ENCODE peak calls at places on chromosomes 3 and 15, in six cellular contexts. One of them, this sample, is unnamed.
A peak's percentile ranks its signal among the peaks of the same experiment; 100 is the strongest.

GRCh38 chr15:100723323-100723801 is 121.0 kb downstream of the ASB7 start:
- DNase-seq in K562: no peak
- DNase-seq in GM12878: no peak
- DNase-seq in HCT116: peak; percentile 54
- DNase-seq in H1: no peak
- DNase-seq in GM23338: no peak
- DNase-seq in this sample: no peak

GRCh38 chr15:51483985-51484384 is 138.6 kb downstream of the DMXL2 start:
- DNase-seq in K562: no peak
- DNase-seq in GM12878: no peak
- DNase-seq in HCT116: no peak
- DNase-seq in H1: no peak
- DNase-seq in GM23338: no peak
- DNase-seq in this sample: no peak

GRCh38 chr3:54791552-54792156 is 136.2 kb downstream of the LRTM1 start:
- DNase-seq in K562: no peak
- DNase-seq in GM12878: no peak
- DNase-seq in HCT116: no peak
- DNase-seq in H1: no peak
- DNase-seq in GM23338: no peak
- DNase-seq in this sample: no peak

GRCh38 chr15:87846746-87847145 is 409.8 kb downstream of the NTRK3 start:
- DNase-seq in K562: no peak
- DNase-seq in GM12878: no peak
- DNase-seq in HCT116: no peak
- DNase-seq in H1: no peak
- DNase-seq in GM23338: no peak
- DNase-seq in this sample: no peak

GRCh38 chr15:55893852-55894251 is 99.6 kb downstream of the NEDD4 start:
- DNase-seq in K562: no peak
- DNase-seq in GM12878: no peak
- DNase-seq in HCT116: no peak
- DNase-seq in H1: no peak
- DNase-seq in GM23338: no peak
- DNase-seq in this sample: no peak

GRCh38 chr15:100879461-100880138 is at the start of gene ALDH1A3:
- DNase-seq in K562: no peak
- DNase-seq in GM12878: no peak
- DNase-seq in HCT116: peak; percentile 39
- DNase-seq in H1: no peak
- DNase-seq in GM23338: peak; percentile 56
- DNase-seq in this sample: no peak

GRCh38 chr3:11457126-11457525 is 184.9 kb downstream of the ATG7 start:
- DNase-seq in K562: no peak
- DNase-seq in GM12878: no peak
- DNase-seq in HCT116: no peak
- DNase-seq in H1: no peak
- DNase-seq in GM23338: no peak
- DNase-seq in this sample: no peak

GRCh38 chr15:37101634-37102314 is 1.4 kb upstream of the MEIS2 start:
- DNase-seq in K562: peak; percentile 90
- DNase-seq in GM12878: no peak
- DNase-seq in HCT116: peak; percentile 21
- DNase-seq in H1: no peak
- DNase-seq in GM23338: peak; percentile 86
- DNase-seq in this sample: no peak

GRCh38 chr15:70556804-70557203 is 206.6 kb downstream of the UACA start:
- DNase-seq in K562: no peak
- DNase-seq in GM12878: no peak
- DNase-seq in HCT116: no peak
- DNase-seq in H1: no peak
- DNase-seq in GM23338: no peak
- DNase-seq in this sample: no peak

GRCh38 chr3:27880969-27881892 is 159.1 kb upstream of the EOMES start:
- DNase-seq in K562: no peak
- DNase-seq in GM12878: peak; percentile 11
- DNase-seq in HCT116: no peak
- DNase-seq in H1: no peak
- DNase-seq in GM23338: no peak
- DNase-seq in this sample: no peak

GRCh38 chr15:32659340-32659831 is 17.9 kb downstream of the SCG5 start:
- DNase-seq in K562: no peak
- DNase-seq in GM12878: no peak
- DNase-seq in HCT116: no peak
- DNase-seq in H1: no peak
- DNase-seq in GM23338: no peak
- DNase-seq in this sample: no peak

GRCh38 chr3:195895900-195896360 is 12.4 kb downstream of the TNK2 start:
- DNase-seq in K562: peak; percentile 65
- DNase-seq in GM12878: no peak
- DNase-seq in HCT116: no peak
- DNase-seq in H1: no peak
- DNase-seq in GM23338: peak; percentile 60
- DNase-seq in this sample: no peak

GRCh38 chr15:92128788-92129187 is 264.9 kb upstream of the ST8SIA2 start:
- DNase-seq in K562: no peak
- DNase-seq in GM12878: no peak
- DNase-seq in HCT116: no peak
- DNase-seq in H1: no peak
- DNase-seq in GM23338: no peak
- DNase-seq in this sample: no peak

GRCh38 chr3:43153189-43154083 is 47.6 kb upstream of the POMGNT2 start:
- DNase-seq in K562: no peak
- DNase-seq in GM12878: no peak
- DNase-seq in HCT116: no peak
- DNase-seq in H1: no peak
- DNase-seq in GM23338: peak; percentile 16
- DNase-seq in this sample: no peak

GRCh38 chr3:2024713-2025112 is 74.0 kb upstream of the CNTN4 start:
- DNase-seq in K562: no peak
- DNase-seq in GM12878: no peak
- DNase-seq in HCT116: no peak
- DNase-seq in H1: no peak
- DNase-seq in GM23338: no peak
- DNase-seq in this sample: peak; percentile 56

GRCh38 chr15:82173108-82173507 is 89.4 kb downstream of the EFL1 start:
- DNase-seq in K562: no peak
- DNase-seq in GM12878: no peak
- DNase-seq in HCT116: no peak
- DNase-seq in H1: no peak
- DNase-seq in GM23338: no peak
- DNase-seq in this sample: no peak

GRCh38 chr3:152330565-152330964 is 61.8 kb downstream of the MBNL1 start:
- DNase-seq in K562: peak; percentile 75
- DNase-seq in GM12878: no peak
- DNase-seq in HCT116: no peak
- DNase-seq in H1: no peak
- DNase-seq in GM23338: no peak
- DNase-seq in this sample: no peak

GRCh38 chr3:126961791-126962461 is 21.0 kb upstream of the PLXNA1 start:
- DNase-seq in K562: no peak
- DNase-seq in GM12878: no peak
- DNase-seq in HCT116: no peak
- DNase-seq in H1: no peak
- DNase-seq in GM23338: no peak
- DNase-seq in this sample: no peak

GRCh38 chr3:126432901-126433480 is 38.3 kb downstream of the CFAP100 start:
- DNase-seq in K562: no peak
- DNase-seq in GM12878: no peak
- DNase-seq in HCT116: no peak
- DNase-seq in H1: no peak
- DNase-seq in GM23338: no peak
- DNase-seq in this sample: no peak

GRCh38 chr3:102229062-102229655 is 205.7 kb upstream of the ZPLD1 start:
- DNase-seq in K562: peak; percentile 68
- DNase-seq in GM12878: peak; percentile 61
- DNase-seq in HCT116: peak; percentile 78
- DNase-seq in H1: peak; percentile 60
- DNase-seq in GM23338: peak; percentile 87
- DNase-seq in this sample: peak; percentile 78

GRCh38 chr3:123026551-123027291 is 842 bp downstream of the SEMA5B start:
- DNase-seq in K562: no peak
- DNase-seq in GM12878: no peak
- DNase-seq in HCT116: no peak
- DNase-seq in H1: no peak
- DNase-seq in GM23338: peak; percentile 87
- DNase-seq in this sample: no peak

GRCh38 chr3:123024056-123024455 is 3.5 kb downstream of the SEMA5B start:
- DNase-seq in K562: no peak
- DNase-seq in GM12878: no peak
- DNase-seq in HCT116: no peak
- DNase-seq in H1: no peak
- DNase-seq in GM23338: no peak
- DNase-seq in this sample: no peak

GRCh38 chr3:123028233-123028828 is 768 bp upstream of the SEMA5B start:
- DNase-seq in K562: peak; percentile 47
- DNase-seq in GM12878: no peak
- DNase-seq in HCT116: peak; percentile 43
- DNase-seq in H1: no peak
- DNase-seq in GM23338: peak; percentile 88
- DNase-seq in this sample: no peak

GRCh38 chr3:123027292-123028232 is at the start of gene SEMA5B:
- DNase-seq in K562: peak; percentile 11
- DNase-seq in GM12878: no peak
- DNase-seq in HCT116: no peak
- DNase-seq in H1: no peak
- DNase-seq in GM23338: peak; percentile 92
- DNase-seq in this sample: no peak

DNA sequence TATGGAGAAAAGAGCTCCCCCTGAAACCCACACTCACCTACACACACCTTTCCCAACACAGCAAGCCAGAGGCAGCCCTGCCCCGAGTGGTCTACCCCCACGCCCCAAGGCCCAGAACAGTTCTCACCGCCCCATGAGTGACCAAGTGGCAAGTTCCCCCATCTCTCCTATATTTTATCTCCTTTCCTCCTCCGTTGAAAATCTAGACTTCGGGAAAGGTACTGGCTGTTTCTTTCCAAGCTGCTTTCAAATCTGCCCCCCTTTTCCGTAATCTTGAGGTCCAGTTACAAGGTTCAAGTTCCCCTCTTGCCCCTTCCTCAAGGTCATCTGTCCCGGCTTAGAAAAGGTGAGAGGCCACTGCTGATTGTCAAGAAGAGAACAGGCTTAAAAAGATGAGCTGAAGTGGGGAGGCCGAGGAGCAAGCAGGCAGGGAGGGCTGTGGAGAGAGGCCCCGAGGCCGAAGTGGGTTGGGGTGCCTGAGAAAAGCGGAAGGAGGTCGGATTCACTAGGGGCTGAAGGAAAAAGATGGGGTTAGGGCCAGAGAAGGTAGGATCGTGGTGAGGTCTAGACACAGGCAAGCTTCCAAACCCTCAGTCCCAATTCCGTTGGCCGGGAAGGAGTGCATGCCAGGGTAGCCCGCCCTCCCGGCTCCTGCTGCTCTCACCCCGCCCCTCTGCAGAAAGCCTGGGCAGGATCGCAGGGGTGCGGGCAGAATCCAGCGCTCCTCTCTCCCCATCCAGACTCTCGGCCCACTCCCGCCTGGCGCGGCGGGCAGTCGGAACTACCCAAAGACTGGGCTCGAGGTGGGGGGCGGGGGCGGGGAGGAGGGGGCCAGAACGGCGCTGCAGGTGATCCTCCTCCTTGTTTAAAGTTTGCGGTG is 1.7 kb downstream of the SEMA5B start:
- DNase-seq in K562: no peak
- DNase-seq in GM12878: no peak
- DNase-seq in HCT116: no peak
- DNase-seq in H1: no peak
- DNase-seq in GM23338: peak; percentile 87
- DNase-seq in this sample: no peak
- H3K4me3 ChIP-seq in K562: no peak overlapping the region
- H3K4me3 ChIP-seq in GM12878: no peak overlapping the region
- H3K4me3 ChIP-seq in HCT116: no peak overlapping the region
- H3K4me3 ChIP-seq in H1: peak overlapping the region; percentile 80
- H3K4me3 ChIP-seq in GM23338: peak overlapping the region; percentile 64
- H3K4me3 ChIP-seq in this sample: peak overlapping the region; percentile 90

DNA sequence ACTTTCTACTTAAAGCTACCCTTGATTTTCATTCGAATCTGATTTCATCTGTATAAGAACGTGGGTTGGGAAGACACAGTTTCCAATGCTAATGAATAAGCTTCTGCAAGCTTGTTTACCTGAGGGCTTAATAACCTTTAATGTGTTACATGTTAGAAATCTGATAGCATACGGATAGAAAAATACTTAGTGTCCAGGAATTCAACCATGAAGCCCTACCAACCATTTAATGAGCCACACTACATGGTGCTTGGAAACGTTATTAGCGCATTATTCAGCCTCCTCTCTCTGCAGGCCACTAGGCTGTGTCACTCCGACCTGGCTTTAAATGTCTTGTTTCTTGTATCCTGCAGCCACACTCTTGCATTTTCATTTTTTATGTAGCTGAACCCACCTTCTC is 1.6 kb downstream of the FAM81A start:
- DNase-seq in K562: no peak
- DNase-seq in GM12878: no peak
- DNase-seq in HCT116: no peak
- DNase-seq in H1: no peak
- DNase-seq in GM23338: no peak
- DNase-seq in this sample: no peak
- TF ChIP-seq EZH2 in K562: no peak
- TF ChIP-seq EZH2 in GM12878: no peak
- TF ChIP-seq EZH2 in HCT116: no peak
- TF ChIP-seq EZH2 in H1: no peak
- TF ChIP-seq EZH2 in GM23338: no peak
- TF ChIP-seq EZH2 in this sample: no peak

GRCh38 chr3:149468504-149469212 is 5.8 kb upstream of the TM4SF4 start:
- DNase-seq in K562: no peak
- DNase-seq in GM12878: peak; percentile 51
- DNase-seq in HCT116: no peak
- DNase-seq in H1: no peak
- DNase-seq in GM23338: no peak
- DNase-seq in this sample: no peak

GRCh38 chr3:149472393-149472792 is 2.1 kb upstream of the TM4SF4 start:
- DNase-seq in K562: no peak
- DNase-seq in GM12878: no peak
- DNase-seq in HCT116: no peak
- DNase-seq in H1: no peak
- DNase-seq in GM23338: no peak
- DNase-seq in this sample: no peak

GRCh38 chr3:149473991-149474819 is at the start of gene TM4SF4:
- DNase-seq in K562: no peak
- DNase-seq in GM12878: no peak
- DNase-seq in HCT116: no peak
- DNase-seq in H1: no peak
- DNase-seq in GM23338: no peak
- DNase-seq in this sample: no peak

GRCh38 chr3:149473314-149473990 is 1.0 kb upstream of the TM4SF4 start:
- DNase-seq in K562: no peak
- DNase-seq in GM12878: no peak
- DNase-seq in HCT116: peak; percentile 19
- DNase-seq in H1: no peak
- DNase-seq in GM23338: peak; percentile 32
- DNase-seq in this sample: no peak

GRCh38 chr3:149471991-149472390 is 2.5 kb upstream of the TM4SF4 start:
- DNase-seq in K562: no peak
- DNase-seq in GM12878: no peak
- DNase-seq in HCT116: no peak
- DNase-seq in H1: no peak
- DNase-seq in GM23338: no peak
- DNase-seq in this sample: no peak
- TF ChIP-seq POLR2AphosphoS5 in K562: no peak
- TF ChIP-seq POLR2AphosphoS5 in GM12878: no peak
- TF ChIP-seq POLR2AphosphoS5 in HCT116: no peak
- TF ChIP-seq POLR2AphosphoS5 in H1: no peak
- TF ChIP-seq POLR2AphosphoS5 in GM23338: no peak
- TF ChIP-seq POLR2AphosphoS5 in this sample: no peak

GRCh38 chr3:64687381-64687780 is 419 bp downstream of the ADAMTS9 start:
- DNase-seq in K562: no peak
- DNase-seq in GM12878: no peak
- DNase-seq in HCT116: no peak
- DNase-seq in H1: no peak
- DNase-seq in GM23338: no peak
- DNase-seq in this sample: no peak
- H3K4me3 ChIP-seq in K562: no peak overlapping the region
- H3K4me3 ChIP-seq in GM12878: no peak overlapping the region
- H3K4me3 ChIP-seq in HCT116: no peak overlapping the region
- H3K4me3 ChIP-seq in H1: peak overlapping the region; percentile 64
- H3K4me3 ChIP-seq in GM23338: peak overlapping the region; percentile 80
- H3K4me3 ChIP-seq in this sample: peak overlapping the region; percentile 73